ENCODE peak calls at places on chromosome 3, in five cellular contexts. M is CD4-positive, alpha-beta T cell; N is breast epithelium; V is GM12878; A is GM20000. O is an unnamed sample.

GRCh38 chr3:55617385-55617784 is 130.3 kb upstream of the WNT5A start:
- DNase-seq in M (no peak), N (no peak), V (no peak), A (no peak), O (no peak)

GRCh38 chr3:13204177-13204581 is 130.9 kb upstream of the IQSEC1 start:
- DNase-seq in M (no peak), N (peak; percentile 45), V (no peak), A (no peak), O (no peak)

GRCh38 chr3:57727096-57727495 is 29.0 kb upstream of the SLMAP start:
- DNase-seq in M (no peak), N (no peak), V (no peak), A (no peak), O (no peak)

GRCh38 chr3:71962561-71963240 is 177.8 kb upstream of the PROK2 start:
- DNase-seq in M (no peak), N (no peak), V (no peak), A (no peak), O (no peak)

GRCh38 chr3:129101370-129102138 is 20.1 kb downstream of the RAB43 start:
- DNase-seq in M (no peak), N (no peak), V (no peak), A (no peak), O (no peak)

GRCh38 chr3:40996827-40997710 is 202.2 kb upstream of the CTNNB1 start:
- DNase-seq in M (no peak), N (no peak), V (no peak), A (no peak), O (no peak)

GRCh38 chr3:113103588-113103987 is 107.8 kb upstream of the BOC start:
- DNase-seq in M (no peak), N (no peak), V (no peak), A (no peak), O (no peak)

GRCh38 chr3:158685151-158685550 is 12.7 kb upstream of the LXN start:
- DNase-seq in M (no peak), N (no peak), V (no peak), A (no peak), O (no peak)

GRCh38 chr3:169668957-169669681 is 5.6 kb upstream of the MECOM start:
- DNase-seq in M (no peak), N (no peak), V (no peak), A (peak; percentile 80), O (no peak)

GRCh38 chr3:58068126-58068809 is 60.0 kb downstream of the FLNB start:
- DNase-seq in M (no peak), N (no peak), V (no peak), A (no peak), O (no peak)

GRCh38 chr3:14784087-14784596 is 34.6 kb upstream of the FGD5 start:
- DNase-seq in M (no peak), N (no peak), V (no peak), A (no peak), O (peak; percentile 21)

GRCh38 chr3:72690646-72691045 is 157.6 kb downstream of the SHQ1 start:
- DNase-seq in M (no peak), N (no peak), V (no peak), A (no peak), O (no peak)

GRCh38 chr3:481680-482079 is 285.1 kb downstream of the CHL1 start:
- DNase-seq in M (no peak), N (no peak), V (no peak), A (peak; percentile 34), O (no peak)

GRCh38 chr3:140152851-140153640 is 218.1 kb downstream of the CLSTN2 start:
- DNase-seq in M (no peak), N (no peak), V (no peak), A (no peak), O (no peak)

GRCh38 chr3:187520027-187520945 is 149.9 kb downstream of the SST start:
- DNase-seq in M (no peak), N (no peak), V (no peak), A (no peak), O (no peak)

GRCh38 chr3:129689036-129689435 is 82.6 kb upstream of the PLXND1 start:
- DNase-seq in M (no peak), N (no peak), V (no peak), A (no peak), O (no peak)

GRCh38 chr3:193872265-193872753 is 263.6 kb upstream of the HES1 start:
- DNase-seq in M (no peak), N (peak; percentile 61), V (no peak), A (no peak), O (no peak)

GRCh38 chr3:20008646-20009045 is 3.4 kb downstream of the PP2D1 start:
- DNase-seq in M (no peak), N (no peak), V (no peak), A (no peak), O (no peak)

GRCh38 chr3:197000211-197000610 is 29.4 kb downstream of the MELTF start:
- DNase-seq in M (no peak), N (no peak), V (no peak), A (no peak), O (no peak)

GRCh38 chr3:151431940-151432339 is 28.9 kb downstream of the IGSF10 start:
- DNase-seq in M (no peak), N (no peak), V (no peak), A (no peak), O (no peak)

GRCh38 chr3:183527421-183527979 is 28.0 kb downstream of the KLHL6 start:
- DNase-seq in M (no peak), N (no peak), V (peak; percentile 73), A (peak; percentile 62), O (no peak)

GRCh38 chr3:66039590-66039887 is 821 bp upstream of the MAGI1 start:
- DNase-seq in M (no peak), N (no peak), V (no peak), A (peak; percentile 35), O (no peak)

GRCh38 chr3:44125241-44125640 is 116.4 kb upstream of the TOPAZ1 start:
- DNase-seq in M (no peak), N (no peak), V (no peak), A (no peak), O (no peak)

GRCh38 chr3:113136071-113136470 is 75.3 kb upstream of the BOC start:
- DNase-seq in M (no peak), N (no peak), V (no peak), A (no peak), O (no peak)

GRCh38 chr3:146035366-146035765 is 125.6 kb downstream of the PLOD2 start:
- DNase-seq in M (no peak), N (no peak), V (no peak), A (no peak), O (no peak)

GRCh38 chr3:66851894-66852613 is 146.1 kb upstream of the KBTBD8 start:
- DNase-seq in M (no peak), N (no peak), V (no peak), A (no peak), O (no peak)

GRCh38 chr3:16191591-16191990 is 17.1 kb downstream of the GALNT15 start:
- DNase-seq in M (no peak), N (no peak), V (no peak), A (no peak), O (no peak)

GRCh38 chr3:16190704-16191103 is 16.2 kb downstream of the GALNT15 start:
- DNase-seq in M (no peak), N (no peak), V (no peak), A (no peak), O (no peak)

GRCh38 chr3:16187213-16187790 is 12.8 kb downstream of the GALNT15 start:
- DNase-seq in M (no peak), N (no peak), V (no peak), A (no peak), O (no peak)

GRCh38 chr3:16188071-16188470 is 13.6 kb downstream of the GALNT15 start:
- DNase-seq in M (no peak), N (no peak), V (no peak), A (no peak), O (no peak)

GRCh38 chr3:16189201-16189600 is 14.7 kb downstream of the GALNT15 start:
- DNase-seq in M (no peak), N (no peak), V (no peak), A (no peak), O (no peak)
- TF ChIP-seq CTCF in M (no peak), N (no peak), V (no peak), A (no peak), O (no peak)

GRCh38 chr3:53747559-53747958 is 98.7 kb downstream of the CHDH start:
- DNase-seq in M (no peak), N (no peak), V (no peak), A (no peak), O (no peak)

GRCh38 chr3:53740946-53741345 is 105.3 kb downstream of the CHDH start:
- DNase-seq in M (no peak), N (no peak), V (no peak), A (no peak), O (no peak)

GRCh38 chr3:53739926-53740325 is 106.3 kb downstream of the CHDH start:
- DNase-seq in M (no peak), N (no peak), V (no peak), A (no peak), O (no peak)

GRCh38 chr3:53748512-53749271 is 97.5 kb downstream of the CHDH start:
- DNase-seq in M (no peak), N (no peak), V (peak; percentile 79), A (peak; percentile 73), O (no peak)

DNA sequence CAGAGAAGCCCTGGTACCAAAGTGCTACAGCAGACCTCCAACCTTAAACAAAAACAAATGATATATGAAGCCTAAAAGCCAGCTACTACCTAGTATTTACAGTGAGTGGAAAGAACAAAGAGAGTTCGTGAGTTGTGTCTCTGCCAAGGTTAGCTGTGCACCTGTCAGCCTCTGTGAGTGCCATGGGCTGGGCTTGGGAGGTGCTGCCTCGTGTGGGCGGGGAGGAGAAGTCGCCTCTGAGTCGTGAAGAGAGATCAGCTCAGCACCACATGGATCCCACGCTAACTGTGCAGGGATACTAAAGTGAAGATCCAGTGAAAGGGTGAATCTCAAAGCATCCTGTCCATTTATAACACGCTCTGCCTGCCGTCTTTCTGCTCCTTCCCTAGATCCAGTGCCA is 101.9 kb downstream of the CHDH start:
- DNase-seq in M (no peak), N (no peak), V (no peak), A (no peak), O (no peak)
- TF ChIP-seq CTCF in M (no peak), N (peak; percentile 13), V (no peak), A (no peak), O (no peak)

GRCh38 chr3:178186666-178187065 is 349.6 kb upstream of the KCNMB2 start:
- DNase-seq in M (no peak), N (no peak), V (no peak), A (no peak), O (no peak)
- TF ChIP-seq CTCF in M (no peak), N (no peak), V (no peak), A (no peak), O (no peak)

GRCh38 chr3:171013822-171014748 is 12.4 kb downstream of the SLC2A2 start:
- DNase-seq in M (no peak), N (no peak), V (no peak), A (no peak), O (no peak)

GRCh38 chr3:171021377-171021776 is 5.1 kb downstream of the SLC2A2 start:
- DNase-seq in M (no peak), N (no peak), V (no peak), A (no peak), O (no peak)

GRCh38 chr3:171023566-171023965 is 3.0 kb downstream of the SLC2A2 start:
- DNase-seq in M (no peak), N (no peak), V (no peak), A (no peak), O (no peak)

GRCh38 chr3:171018151-171018935 is 8.2 kb downstream of the SLC2A2 start:
- DNase-seq in M (no peak), N (no peak), V (no peak), A (no peak), O (no peak)
- TF ChIP-seq CTCF in M (no peak), N (no peak), V (no peak), A (no peak), O (no peak)